ENCODE peak calls at places on chromosomes 6 and 20, in six cellular contexts. K is K562, G is HCT116, I is transverse colon, P is stomach, Q is upper lobe of left lung. N is an unnamed sample.

GRCh38 chr6:43943099-43943766 is 173.2 kb downstream of the VEGFA start:
- DNase-seq in K (no peak), G (no peak), I (no peak), P (no peak), Q (no peak), N (peak; percentile 68)

GRCh38 chr6:43107344-43108062 is 31.4 kb downstream of the PTK7 start:
- DNase-seq in K (no peak), G (no peak), I (no peak), P (no peak), Q (no peak), N (no peak)

GRCh38 chr20:64103871-64104666 is 3.3 kb downstream of the NPBWR2 start:
- DNase-seq in K (no peak), G (no peak), I (peak; percentile 3), P (no peak), Q (no peak), N (peak; percentile 47)

GRCh38 chr6:139567095-139567494 is 192.6 kb upstream of the CITED2 start:
- DNase-seq in K (no peak), G (no peak), I (no peak), P (no peak), Q (no peak), N (no peak)

GRCh38 chr6:167525774-167526173 is 200.9 kb downstream of the TTLL2 start:
- DNase-seq in K (no peak), G (no peak), I (no peak), P (no peak), Q (no peak), N (no peak)

GRCh38 chr20:10492065-10492464 is 57.0 kb downstream of the SLX4IP start:
- DNase-seq in K (peak; percentile 24), G (no peak), I (no peak), P (no peak), Q (no peak), N (no peak)

GRCh38 chr6:163780993-163781392 is 366.5 kb downstream of the QKI start:
- DNase-seq in K (no peak), G (no peak), I (no peak), P (no peak), Q (peak; percentile 23), N (no peak)

GRCh38 chr6:154981071-154981373 is 14.1 kb upstream of the TIAM2 start:
- DNase-seq in K (no peak), G (no peak), I (no peak), P (peak; percentile 53), Q (no peak), N (no peak)

DNA sequence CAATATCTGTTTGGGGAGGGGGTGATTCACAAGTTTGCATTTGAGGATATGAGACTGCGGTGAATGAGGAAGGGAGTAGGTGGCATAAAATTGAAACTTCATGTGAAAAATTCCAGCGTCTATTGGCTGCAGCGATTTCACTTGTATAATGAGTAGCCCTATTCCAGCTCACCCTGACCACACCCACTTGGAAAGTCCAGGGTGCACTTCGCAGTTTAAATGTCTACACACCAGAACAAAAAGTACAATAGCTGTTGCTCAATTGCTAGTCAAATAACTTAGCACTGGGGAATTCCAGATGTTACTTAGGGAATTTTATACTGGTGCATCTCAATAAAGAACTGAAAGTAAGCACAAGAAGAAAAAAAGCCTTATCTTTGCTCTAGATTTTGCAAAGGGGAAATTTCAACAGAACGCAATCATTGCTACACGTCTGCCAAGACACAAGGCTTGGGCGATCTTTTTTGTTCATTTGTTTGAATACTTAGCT is 6.3 kb downstream of the TNFAIP3 start:
- DNase-seq in K (no peak), G (no peak), I (peak; percentile 86), P (peak; percentile 78), Q (no peak), N (peak; percentile 89)
- TF ChIP-seq POLR2AphosphoS5 in K (no peak), G (no peak), I (no peak), P (peak; percentile 36), Q (peak; percentile 81), N (peak; percentile 84)

GRCh38 chr6:125208625-125209249 is 55.2 kb downstream of the TPD52L1 start:
- DNase-seq in K (no peak), G (no peak), I (no peak), P (no peak), Q (no peak), N (no peak)
- H3K27ac ChIP-seq in K (no peak overlapping the region), G (no peak overlapping the region), I (no peak overlapping the region), P (no peak overlapping the region), Q (no peak overlapping the region), N (no peak overlapping the region)

GRCh38 chr6:112203577-112204349 is 50.6 kb downstream of the LAMA4 start:
- DNase-seq in K (no peak), G (peak; percentile 72), I (no peak), P (no peak), Q (no peak), N (no peak)

GRCh38 chr6:112207131-112207530 is 47.2 kb downstream of the LAMA4 start:
- DNase-seq in K (no peak), G (no peak), I (no peak), P (no peak), Q (no peak), N (no peak)

GRCh38 chr6:112204350-112204706 is 50.0 kb downstream of the LAMA4 start:
- DNase-seq in K (no peak), G (no peak), I (no peak), P (no peak), Q (no peak), N (no peak)

GRCh38 chr6:112205521-112206458 is 48.6 kb downstream of the LAMA4 start:
- DNase-seq in K (no peak), G (no peak), I (no peak), P (no peak), Q (no peak), N (no peak)

GRCh38 chr6:112207773-112208172 is 46.6 kb downstream of the LAMA4 start:
- DNase-seq in K (no peak), G (no peak), I (no peak), P (no peak), Q (no peak), N (no peak)
- TF ChIP-seq POLR2A in K (no peak), G (no peak), I (no peak), P (no peak), Q (no peak), N (no peak)

GRCh38 chr6:56372621-56373020 is 125.2 kb upstream of the COL21A1 start:
- DNase-seq in K (no peak), G (no peak), I (no peak), P (no peak), Q (no peak), N (no peak)

GRCh38 chr6:56370127-56370540 is 122.8 kb upstream of the COL21A1 start:
- DNase-seq in K (peak; percentile 13), G (peak; percentile 76), I (peak; percentile 68), P (peak; percentile 74), Q (no peak), N (peak; percentile 86)

GRCh38 chr6:56368484-56368883 is 121.1 kb upstream of the COL21A1 start:
- DNase-seq in K (no peak), G (no peak), I (no peak), P (no peak), Q (no peak), N (no peak)

GRCh38 chr6:56374841-56375369 is 127.5 kb upstream of the COL21A1 start:
- DNase-seq in K (no peak), G (no peak), I (no peak), P (no peak), Q (no peak), N (no peak)

GRCh38 chr6:56370591-56371198 is 123.3 kb upstream of the COL21A1 start:
- DNase-seq in K (no peak), G (no peak), I (peak; percentile 28), P (no peak), Q (no peak), N (no peak)
- TF ChIP-seq POLR2AphosphoS5 in K (no peak), G (peak; percentile 11), I (peak; percentile 54), P (peak; percentile 39), Q (peak; percentile 76), N (no peak)

GRCh38 chr6:129498950-129499870 is 210.8 kb downstream of the ARHGAP18 start:
- DNase-seq in K (peak; percentile 34), G (peak; percentile 67), I (no peak), P (no peak), Q (no peak), N (no peak)
- H3K27ac ChIP-seq in K (no peak overlapping the region), G (peak overlapping the region; percentile 97), I (no peak overlapping the region), P (no peak overlapping the region), Q (peak overlapping the region; percentile 45), N (peak overlapping the region; percentile 78)

GRCh38 chr20:58621906-58622548 is 29.1 kb upstream of the STX16 start:
- DNase-seq in K (peak; percentile 26), G (peak; percentile 10), I (no peak), P (no peak), Q (no peak), N (no peak)

GRCh38 chr20:58622671-58623578 is 28.2 kb upstream of the STX16 start:
- DNase-seq in K (no peak), G (no peak), I (no peak), P (no peak), Q (peak; percentile 40), N (no peak)

GRCh38 chr20:58618694-58619540 is 32.2 kb upstream of the STX16 start:
- DNase-seq in K (no peak), G (no peak), I (no peak), P (no peak), Q (peak; percentile 71), N (no peak)

GRCh38 chr20:58617158-58617557 is 33.9 kb upstream of the STX16 start:
- DNase-seq in K (no peak), G (no peak), I (no peak), P (no peak), Q (no peak), N (no peak)

GRCh38 chr20:58619847-58620431 is 31.1 kb upstream of the STX16 start:
- DNase-seq in K (no peak), G (peak; percentile 38), I (no peak), P (no peak), Q (peak; percentile 19), N (no peak)
- TF ChIP-seq POLR2A in K (peak; percentile 80), G (peak; percentile 96), I (no peak), P (no peak), Q (no peak), N (no peak)

GRCh38 chr20:5085380-5085779 is 34.4 kb downstream of the PCNA start:
- DNase-seq in K (no peak), G (no peak), I (peak; percentile 21), P (peak; percentile 29), Q (no peak), N (no peak)
- TF ChIP-seq POLR2AphosphoS5 in K (no peak), G (no peak), I (no peak), P (no peak), Q (no peak), N (no peak)

DNA sequence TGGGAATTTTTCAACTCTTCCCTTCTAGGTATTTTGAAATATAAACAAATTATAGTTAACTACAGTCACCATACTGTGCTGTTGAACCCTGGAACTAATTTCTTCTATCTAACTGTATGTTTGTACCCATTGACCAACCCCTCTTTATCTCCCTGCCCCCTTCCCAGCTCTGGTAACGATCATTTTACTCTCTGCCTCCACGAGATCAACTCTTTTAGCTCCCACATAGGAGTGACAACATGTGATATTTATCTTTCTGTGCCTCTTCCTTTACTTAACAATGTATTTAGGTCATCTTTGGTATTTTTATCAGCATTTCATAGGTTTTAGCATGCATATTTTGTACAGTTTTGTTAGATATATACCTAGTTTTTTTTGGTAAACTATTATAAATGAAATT is 45.9 kb downstream of the ASXL1 start:
- DNase-seq in K (no peak), G (no peak), I (no peak), P (no peak), Q (no peak), N (no peak)
- H3K27ac ChIP-seq in K (peak overlapping the region; percentile 50), G (no peak overlapping the region), I (no peak overlapping the region), P (no peak overlapping the region), Q (no peak overlapping the region), N (no peak overlapping the region)